ENCODE peak calls at places on chromosomes 1 and 21, in six cellular contexts. One of them, this sample, is unnamed.

GRCh38 chr1:42960693-42961559 is 2.3 kb upstream of the SLC2A1 start:
- DNase-seq in Panc1: no peak
- DNase-seq in HCT116: no peak
- DNase-seq in K562: no peak
- DNase-seq in A549: no peak
- DNase-seq in GM23338: no peak
- DNase-seq in this sample: peak

GRCh38 chr21:41808094-41808493 is 41.2 kb upstream of the RIPK4 start:
- DNase-seq in Panc1: no peak
- DNase-seq in HCT116: no peak
- DNase-seq in K562: no peak
- DNase-seq in A549: no peak
- DNase-seq in GM23338: no peak
- DNase-seq in this sample: no peak

GRCh38 chr1:87104945-87105344 is 190.5 kb downstream of the HS2ST1 start:
- DNase-seq in Panc1: no peak
- DNase-seq in HCT116: no peak
- DNase-seq in K562: no peak
- DNase-seq in A549: no peak
- DNase-seq in GM23338: no peak
- DNase-seq in this sample: no peak

GRCh38 chr1:177011508-177011907 is 153.0 kb downstream of the ASTN1 start:
- DNase-seq in Panc1: no peak
- DNase-seq in HCT116: no peak
- DNase-seq in K562: no peak
- DNase-seq in A549: no peak
- DNase-seq in GM23338: no peak
- DNase-seq in this sample: no peak

GRCh38 chr1:204672482-204673216 is 12.9 kb downstream of the LRRN2 start:
- DNase-seq in Panc1: no peak
- DNase-seq in HCT116: no peak
- DNase-seq in K562: peak
- DNase-seq in A549: no peak
- DNase-seq in GM23338: no peak
- DNase-seq in this sample: no peak

GRCh38 chr1:240145120-240145519 is 53.4 kb downstream of the FMN2 start:
- DNase-seq in Panc1: no peak
- DNase-seq in HCT116: no peak
- DNase-seq in K562: no peak
- DNase-seq in A549: no peak
- DNase-seq in GM23338: no peak
- DNase-seq in this sample: no peak

GRCh38 chr1:31587720-31588423 is 11.6 kb downstream of the TINAGL1 start:
- DNase-seq in Panc1: no peak
- DNase-seq in HCT116: no peak
- DNase-seq in K562: peak
- DNase-seq in A549: peak
- DNase-seq in GM23338: peak
- DNase-seq in this sample: peak

GRCh38 chr1:226662704-226663326 is 76.3 kb downstream of the ITPKB start:
- DNase-seq in Panc1: peak
- DNase-seq in HCT116: peak
- DNase-seq in K562: no peak
- DNase-seq in A549: peak
- DNase-seq in GM23338: no peak
- DNase-seq in this sample: no peak

GRCh38 chr1:156586323-156586722 is 5.3 kb upstream of the NAXE start:
- DNase-seq in Panc1: no peak
- DNase-seq in HCT116: no peak
- DNase-seq in K562: no peak
- DNase-seq in A549: no peak
- DNase-seq in GM23338: no peak
- DNase-seq in this sample: no peak

GRCh38 chr21:34889537-34890257 is 159.4 kb downstream of the RUNX1 start:
- DNase-seq in Panc1: no peak
- DNase-seq in HCT116: no peak
- DNase-seq in K562: peak
- DNase-seq in A549: peak
- DNase-seq in GM23338: peak
- DNase-seq in this sample: peak

GRCh38 chr1:116934586-116935207 is 25.0 kb downstream of the PTGFRN start:
- DNase-seq in Panc1: no peak
- DNase-seq in HCT116: no peak
- DNase-seq in K562: peak
- DNase-seq in A549: no peak
- DNase-seq in GM23338: peak
- DNase-seq in this sample: peak

GRCh38 chr21:38036016-38036415 is 119.8 kb upstream of the KCNJ6 start:
- DNase-seq in Panc1: no peak
- DNase-seq in HCT116: no peak
- DNase-seq in K562: no peak
- DNase-seq in A549: no peak
- DNase-seq in GM23338: peak
- DNase-seq in this sample: no peak

GRCh38 chr1:8374812-8375211 is 56.9 kb downstream of the SLC45A1 start:
- DNase-seq in Panc1: no peak
- DNase-seq in HCT116: peak
- DNase-seq in K562: peak
- DNase-seq in A549: peak
- DNase-seq in GM23338: peak
- DNase-seq in this sample: peak

GRCh38 chr1:241733899-241734298 is 81.8 kb downstream of the WDR64 start:
- DNase-seq in Panc1: no peak
- DNase-seq in HCT116: no peak
- DNase-seq in K562: no peak
- DNase-seq in A549: no peak
- DNase-seq in GM23338: no peak
- DNase-seq in this sample: no peak

GRCh38 chr1:165949335-165950130 is 122.1 kb downstream of the UCK2 start:
- DNase-seq in Panc1: no peak
- DNase-seq in HCT116: no peak
- DNase-seq in K562: peak
- DNase-seq in A549: no peak
- DNase-seq in GM23338: peak
- DNase-seq in this sample: no peak

GRCh38 chr1:228101994-228102790 is 933 bp downstream of the C1orf35 start:
- DNase-seq in Panc1: no peak
- DNase-seq in HCT116: no peak
- DNase-seq in K562: peak
- DNase-seq in A549: peak
- DNase-seq in GM23338: peak
- DNase-seq in this sample: no peak

GRCh38 chr1:87108228-87108627 is 193.8 kb downstream of the HS2ST1 start:
- DNase-seq in Panc1: no peak
- DNase-seq in HCT116: no peak
- DNase-seq in K562: no peak
- DNase-seq in A549: no peak
- DNase-seq in GM23338: no peak
- DNase-seq in this sample: no peak

GRCh38 chr1:76766381-76766780 is 100.9 kb upstream of the ST6GALNAC5 start:
- DNase-seq in Panc1: no peak
- DNase-seq in HCT116: no peak
- DNase-seq in K562: no peak
- DNase-seq in A549: no peak
- DNase-seq in GM23338: no peak
- DNase-seq in this sample: no peak

GRCh38 chr1:116538527-116538926 is 32.3 kb downstream of the CD58 start:
- DNase-seq in Panc1: no peak
- DNase-seq in HCT116: peak
- DNase-seq in K562: no peak
- DNase-seq in A549: peak
- DNase-seq in GM23338: no peak
- DNase-seq in this sample: peak

GRCh38 chr1:52727114-52727586 is 897 bp downstream of the ZYG11B start:
- DNase-seq in Panc1: no peak
- DNase-seq in HCT116: no peak
- DNase-seq in K562: peak
- DNase-seq in A549: peak
- DNase-seq in GM23338: no peak
- DNase-seq in this sample: no peak

GRCh38 chr1:241934181-241934815 is 23.3 kb upstream of the BECN2 start:
- DNase-seq in Panc1: no peak
- DNase-seq in HCT116: no peak
- DNase-seq in K562: no peak
- DNase-seq in A549: no peak
- DNase-seq in GM23338: peak
- DNase-seq in this sample: peak

GRCh38 chr1:217078010-217078704 is 354.9 kb upstream of the ESRRG start:
- DNase-seq in Panc1: no peak
- DNase-seq in HCT116: no peak
- DNase-seq in K562: no peak
- DNase-seq in A549: no peak
- DNase-seq in GM23338: peak
- DNase-seq in this sample: no peak

GRCh38 chr1:193221641-193222040 is 35.2 kb upstream of the B3GALT2 start:
- DNase-seq in Panc1: no peak
- DNase-seq in HCT116: no peak
- DNase-seq in K562: no peak
- DNase-seq in A549: no peak
- DNase-seq in GM23338: no peak
- DNase-seq in this sample: no peak

GRCh38 chr1:211386931-211387330 is 60.3 kb downstream of the TRAF5 start:
- DNase-seq in Panc1: no peak
- DNase-seq in HCT116: no peak
- DNase-seq in K562: no peak
- DNase-seq in A549: no peak
- DNase-seq in GM23338: no peak
- DNase-seq in this sample: no peak

GRCh38 chr21:15252437-15252836 is 187.6 kb upstream of the NRIP1 start:
- DNase-seq in Panc1: no peak
- DNase-seq in HCT116: no peak
- DNase-seq in K562: no peak
- DNase-seq in A549: no peak
- DNase-seq in GM23338: no peak
- DNase-seq in this sample: no peak

GRCh38 chr1:41587791-41588190 is 103.3 kb upstream of the EDN2 start:
- DNase-seq in Panc1: no peak
- DNase-seq in HCT116: no peak
- DNase-seq in K562: no peak
- DNase-seq in A549: no peak
- DNase-seq in GM23338: no peak
- DNase-seq in this sample: no peak
- TF ChIP-seq REST in Panc1: no peak
- TF ChIP-seq REST in HCT116: no peak
- TF ChIP-seq REST in K562: no peak
- TF ChIP-seq REST in A549: no peak
- TF ChIP-seq REST in GM23338: no peak
- TF ChIP-seq REST in this sample: no peak

DNA sequence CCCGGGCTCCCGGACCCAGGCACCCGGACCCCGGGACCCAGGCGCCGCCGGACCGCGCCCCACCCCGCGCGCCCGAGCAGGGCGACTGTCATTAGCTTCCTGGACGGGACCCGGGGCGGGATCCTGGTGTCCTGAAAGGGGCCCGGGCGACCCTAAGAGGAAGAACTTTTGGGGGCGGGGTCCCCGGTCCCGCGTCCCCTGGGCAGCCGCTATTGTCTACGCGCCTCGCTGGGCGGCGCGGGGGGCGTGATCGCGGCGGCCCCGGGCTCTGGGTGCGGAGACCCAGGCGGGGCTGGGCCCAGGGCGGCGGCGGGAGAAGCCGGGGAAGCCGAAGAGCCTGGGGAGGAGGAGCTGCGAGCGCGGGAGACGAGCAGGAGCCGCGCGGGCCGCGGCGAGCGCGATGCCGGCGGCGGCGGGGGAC is 465 bp downstream of the HUNK start:
- DNase-seq in Panc1: no peak
- DNase-seq in HCT116: no peak
- DNase-seq in K562: no peak
- DNase-seq in A549: peak
- DNase-seq in GM23338: peak
- DNase-seq in this sample: no peak
- TF ChIP-seq REST in Panc1: no peak
- TF ChIP-seq REST in HCT116: no peak
- TF ChIP-seq REST in K562: no peak
- TF ChIP-seq REST in A549: no peak
- TF ChIP-seq REST in GM23338: no peak
- TF ChIP-seq REST in this sample: no peak

GRCh38 chr1:28779751-28780150 is 32.2 kb upstream of the OPRD1 start:
- DNase-seq in Panc1: no peak
- DNase-seq in HCT116: no peak
- DNase-seq in K562: no peak
- DNase-seq in A549: no peak
- DNase-seq in GM23338: no peak
- DNase-seq in this sample: no peak

GRCh38 chr1:28778021-28778420 is 33.9 kb upstream of the OPRD1 start:
- DNase-seq in Panc1: no peak
- DNase-seq in HCT116: no peak
- DNase-seq in K562: no peak
- DNase-seq in A549: no peak
- DNase-seq in GM23338: no peak
- DNase-seq in this sample: no peak

GRCh38 chr1:28773105-28773504 is 36.4 kb downstream of the YTHDF2 start:
- DNase-seq in Panc1: no peak
- DNase-seq in HCT116: no peak
- DNase-seq in K562: peak
- DNase-seq in A549: no peak
- DNase-seq in GM23338: no peak
- DNase-seq in this sample: no peak

GRCh38 chr1:28776341-28776740 is 35.6 kb upstream of the OPRD1 start:
- DNase-seq in Panc1: no peak
- DNase-seq in HCT116: no peak
- DNase-seq in K562: no peak
- DNase-seq in A549: no peak
- DNase-seq in GM23338: no peak
- DNase-seq in this sample: no peak

DNA sequence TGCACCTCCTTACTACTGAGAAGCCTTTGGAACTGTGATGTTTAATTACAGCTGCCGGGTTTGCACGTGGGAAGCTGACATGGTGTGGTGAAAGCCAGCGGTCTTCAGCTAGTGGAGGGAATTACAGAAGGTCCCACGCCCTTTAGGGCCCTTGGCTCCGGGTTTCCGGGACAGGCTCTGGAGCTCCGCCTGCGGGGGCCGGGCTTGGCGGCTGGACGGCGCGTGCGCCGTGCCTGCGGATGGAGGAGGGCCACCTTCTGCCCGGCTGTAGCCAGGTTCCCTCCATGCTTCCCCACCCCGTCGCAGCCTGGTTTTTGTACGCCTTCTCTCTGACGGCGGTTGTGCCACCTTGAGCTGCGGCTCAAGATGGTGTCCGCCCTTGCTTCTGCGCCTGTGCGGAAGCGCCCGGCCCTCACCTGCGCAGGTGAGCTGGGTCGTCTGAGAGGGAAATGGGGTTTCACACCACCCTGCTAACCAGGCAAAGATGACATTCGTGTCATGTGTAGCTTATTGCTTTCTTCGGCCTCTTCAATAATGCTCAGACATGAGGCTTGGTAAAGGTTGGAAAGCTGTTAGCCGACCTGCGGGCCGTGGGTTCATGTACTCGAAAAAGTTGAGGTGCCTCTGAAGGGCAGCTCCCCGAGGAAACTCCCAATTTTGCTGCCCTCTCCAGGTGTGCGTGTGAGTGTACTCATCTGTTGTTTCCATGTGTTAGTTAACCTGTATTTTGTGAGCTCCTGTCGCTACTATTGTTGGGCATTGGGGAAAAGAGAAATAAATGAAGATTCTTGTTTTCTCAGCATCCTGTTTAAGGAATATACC is 36.6 kb upstream of the OPRD1 start:
- DNase-seq in Panc1: no peak
- DNase-seq in HCT116: no peak
- DNase-seq in K562: peak
- DNase-seq in A549: no peak
- DNase-seq in GM23338: peak
- DNase-seq in this sample: no peak
- TF ChIP-seq REST in Panc1: no peak
- TF ChIP-seq REST in HCT116: no peak
- TF ChIP-seq REST in K562: no peak
- TF ChIP-seq REST in A549: no peak
- TF ChIP-seq REST in GM23338: no peak
- TF ChIP-seq REST in this sample: no peak

GRCh38 chr21:17476006-17476405 is 36.8 kb upstream of the CXADR start:
- DNase-seq in Panc1: no peak
- DNase-seq in HCT116: no peak
- DNase-seq in K562: no peak
- DNase-seq in A549: no peak
- DNase-seq in GM23338: no peak
- DNase-seq in this sample: peak
- TF ChIP-seq REST in Panc1: no peak
- TF ChIP-seq REST in HCT116: no peak
- TF ChIP-seq REST in K562: no peak
- TF ChIP-seq REST in A549: no peak
- TF ChIP-seq REST in GM23338: no peak
- TF ChIP-seq REST in this sample: no peak